ENCODE peak calls at places on chromosomes 11 and 22, in five cellular contexts. One of them, this sample, is unnamed.

GRCh38 chr11:130478204-130478701 is 29.8 kb downstream of the ADAMTS15 start:
- DNase-seq in thoracic aorta: peak; percentile 47
- DNase-seq in transverse colon: peak; percentile 48
- DNase-seq in neural progenitor cell: peak; percentile 16
- DNase-seq in spleen: no peak
- DNase-seq in this sample: peak; percentile 89

GRCh38 chr11:205221-206001 is 1.8 kb downstream of the BET1L start:
- DNase-seq in thoracic aorta: no peak
- DNase-seq in transverse colon: no peak
- DNase-seq in neural progenitor cell: no peak
- DNase-seq in spleen: no peak
- DNase-seq in this sample: no peak

GRCh38 chr11:19849947-19850593 is 137.4 kb downstream of the NAV2 start:
- DNase-seq in thoracic aorta: no peak
- DNase-seq in transverse colon: no peak
- DNase-seq in neural progenitor cell: no peak
- DNase-seq in spleen: no peak
- DNase-seq in this sample: no peak

GRCh38 chr11:62472063-62472884 is 53.4 kb downstream of the SCGB1A1 start:
- DNase-seq in thoracic aorta: no peak
- DNase-seq in transverse colon: peak; percentile 51
- DNase-seq in neural progenitor cell: no peak
- DNase-seq in spleen: no peak
- DNase-seq in this sample: no peak

GRCh38 chr11:44985721-44986120 is 35.0 kb upstream of the TP53I11 start:
- DNase-seq in thoracic aorta: no peak
- DNase-seq in transverse colon: no peak
- DNase-seq in neural progenitor cell: no peak
- DNase-seq in spleen: peak; percentile 69
- DNase-seq in this sample: peak; percentile 40

GRCh38 chr11:70410276-70410675 is 11.9 kb downstream of the CTTN start:
- DNase-seq in thoracic aorta: no peak
- DNase-seq in transverse colon: no peak
- DNase-seq in neural progenitor cell: no peak
- DNase-seq in spleen: no peak
- DNase-seq in this sample: no peak

GRCh38 chr11:96113100-96113710 is 189.3 kb upstream of the MTMR2 start:
- DNase-seq in thoracic aorta: no peak
- DNase-seq in transverse colon: no peak
- DNase-seq in neural progenitor cell: no peak
- DNase-seq in spleen: no peak
- DNase-seq in this sample: no peak

GRCh38 chr11:96755209-96755608 is 365.4 kb downstream of the JRKL start:
- DNase-seq in thoracic aorta: no peak
- DNase-seq in transverse colon: no peak
- DNase-seq in neural progenitor cell: no peak
- DNase-seq in spleen: no peak
- DNase-seq in this sample: no peak

GRCh38 chr11:9563196-9563730 is 10.2 kb upstream of the WEE1 start:
- DNase-seq in thoracic aorta: no peak
- DNase-seq in transverse colon: no peak
- DNase-seq in neural progenitor cell: no peak
- DNase-seq in spleen: no peak
- DNase-seq in this sample: no peak

GRCh38 chr11:134624166-134624920 is 212.3 kb upstream of the B3GAT1 start:
- DNase-seq in thoracic aorta: no peak
- DNase-seq in transverse colon: no peak
- DNase-seq in neural progenitor cell: no peak
- DNase-seq in spleen: no peak
- DNase-seq in this sample: no peak

DNA sequence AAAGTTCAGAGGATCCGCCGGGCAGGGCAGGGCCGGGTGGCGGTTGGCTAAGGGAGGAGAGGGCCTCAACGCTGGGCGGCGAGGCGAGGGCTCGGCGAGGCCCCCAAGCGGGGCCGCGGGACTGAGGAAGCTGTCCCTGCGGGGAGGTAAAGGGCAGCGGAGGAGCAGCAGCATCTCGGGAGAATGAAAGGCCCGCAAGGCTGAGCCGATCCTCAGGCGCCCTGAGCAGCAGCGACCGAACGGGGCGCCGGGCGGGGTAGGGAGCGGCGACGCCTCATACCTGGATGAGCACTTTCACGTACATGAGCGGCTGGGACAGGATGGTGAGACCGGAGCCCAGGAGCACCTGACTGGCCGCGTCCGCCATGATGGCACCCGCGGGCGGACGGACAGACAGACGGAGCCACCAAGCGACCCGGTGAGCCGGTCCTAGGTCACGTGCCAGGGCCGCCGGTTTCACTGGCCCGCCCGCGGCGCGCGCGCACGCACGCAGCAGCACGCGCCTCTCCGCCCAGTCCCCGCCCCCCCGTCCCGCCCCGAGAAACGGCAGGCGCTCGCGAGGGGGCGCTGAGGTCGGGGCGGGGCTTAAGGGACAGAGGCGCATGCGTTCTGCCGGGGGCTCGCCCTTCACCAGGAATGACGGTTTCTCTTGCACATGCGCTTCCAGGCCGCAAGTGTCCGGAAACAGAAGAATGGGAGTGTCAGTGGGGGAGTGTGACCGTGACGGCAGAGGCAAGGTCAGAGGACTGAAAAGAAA is at the start of gene MTCH2:
- DNase-seq in thoracic aorta: peak; percentile 83
- DNase-seq in transverse colon: peak; percentile 97
- DNase-seq in neural progenitor cell: peak; percentile 96
- DNase-seq in spleen: peak; percentile 98
- DNase-seq in this sample: peak; percentile 97
- TF ChIP-seq CTCF in thoracic aorta: no peak
- TF ChIP-seq CTCF in transverse colon: peak; percentile 57
- TF ChIP-seq CTCF in neural progenitor cell: peak; percentile 43
- TF ChIP-seq CTCF in spleen: peak; percentile 82
- TF ChIP-seq CTCF in this sample: peak; percentile 35

DNA sequence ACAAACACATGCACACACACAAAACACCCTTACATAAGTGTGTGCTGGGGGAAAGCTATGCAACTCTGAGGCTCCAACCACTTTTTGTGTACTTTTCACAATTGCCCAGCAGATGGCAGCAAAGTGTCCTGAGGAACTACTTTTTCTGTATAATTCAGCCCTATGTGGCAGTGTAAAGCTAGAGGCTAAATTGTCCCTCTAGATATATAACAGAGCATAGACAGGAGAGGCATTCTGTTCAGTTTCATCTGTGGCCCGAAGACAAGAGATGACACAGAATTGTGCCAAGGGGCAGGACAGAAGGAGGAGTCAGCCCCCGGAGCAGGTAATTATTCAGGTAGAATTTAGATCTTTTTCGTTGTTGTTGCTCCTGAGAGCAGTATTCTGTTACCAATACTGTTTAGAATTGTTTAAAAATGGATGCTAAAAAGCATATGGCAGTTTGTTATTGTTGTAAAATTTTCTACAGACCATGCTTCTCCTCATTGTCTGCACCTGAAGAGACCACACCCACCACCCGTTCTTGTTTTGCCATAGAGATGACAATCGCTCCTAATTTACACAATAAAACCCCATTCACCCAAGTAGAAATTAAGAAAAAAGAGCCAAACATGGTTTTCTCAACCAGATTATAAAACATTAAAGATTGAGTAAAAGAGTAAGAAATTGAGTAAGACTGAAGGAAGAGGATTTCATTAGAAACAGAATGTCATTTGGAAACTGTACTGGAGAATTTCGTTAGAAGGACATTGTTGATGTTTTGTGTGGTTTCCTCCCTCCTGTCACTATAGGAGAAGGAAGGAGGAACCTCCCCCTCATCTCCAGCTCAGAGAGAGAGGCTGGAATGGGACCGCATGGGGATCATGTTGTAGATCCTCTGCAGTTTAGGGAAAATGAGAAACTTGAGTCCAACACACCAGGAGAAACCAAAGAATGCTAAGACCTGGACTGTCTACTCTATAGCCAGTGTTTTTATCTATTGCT is 14.5 kb upstream of the MS4A7 start:
- DNase-seq in thoracic aorta: no peak
- DNase-seq in transverse colon: peak; percentile 76
- DNase-seq in neural progenitor cell: peak; percentile 76
- DNase-seq in spleen: no peak
- DNase-seq in this sample: no peak
- H3K4me3 ChIP-seq in thoracic aorta: peak overlapping the region; percentile 15
- H3K4me3 ChIP-seq in transverse colon: no peak overlapping the region
- H3K4me3 ChIP-seq in neural progenitor cell: no peak overlapping the region
- H3K4me3 ChIP-seq in spleen: no peak overlapping the region
- H3K4me3 ChIP-seq in this sample: peak overlapping the region; percentile 19

GRCh38 chr22:50206599-50206998 is 5.8 kb downstream of the SELENOO start:
- DNase-seq in thoracic aorta: no peak
- DNase-seq in transverse colon: peak; percentile 29
- DNase-seq in neural progenitor cell: peak; percentile 70
- DNase-seq in spleen: peak; percentile 83
- DNase-seq in this sample: no peak
- TF ChIP-seq CTCF in thoracic aorta: no peak
- TF ChIP-seq CTCF in transverse colon: peak; percentile 18
- TF ChIP-seq CTCF in neural progenitor cell: peak; percentile 52
- TF ChIP-seq CTCF in spleen: peak; percentile 67
- TF ChIP-seq CTCF in this sample: peak; percentile 14

GRCh38 chr22:17237031-17237668 is 17.9 kb upstream of the ADA2 start:
- DNase-seq in thoracic aorta: no peak
- DNase-seq in transverse colon: no peak
- DNase-seq in neural progenitor cell: no peak
- DNase-seq in spleen: no peak
- DNase-seq in this sample: no peak
- H3K4me3 ChIP-seq in thoracic aorta: peak overlapping the region; percentile 49
- H3K4me3 ChIP-seq in transverse colon: no peak overlapping the region
- H3K4me3 ChIP-seq in neural progenitor cell: no peak overlapping the region
- H3K4me3 ChIP-seq in spleen: peak overlapping the region; percentile 26
- H3K4me3 ChIP-seq in this sample: no peak overlapping the region